ENCODE peak calls at places on chromosomes 7 and 10, in seven cellular contexts. Y is IMR-90, I is H1, A is neuronal stem cell, P is H9, H is mesendoderm, Z is trophoblast cell. X is an unnamed sample.

GRCh38 chr7:41984888-41985287 is 252.1 kb downstream of the GLI3 start:
- DNase-seq in Y (peak), I (no peak), A (no peak), P (no peak), H (no peak), Z (no peak), X (peak)

GRCh38 chr7:140197218-140197890 is 20.6 kb upstream of the KDM7A start:
- DNase-seq in Y (no peak), I (no peak), A (no peak), P (no peak), H (no peak), Z (no peak), X (no peak)

GRCh38 chr10:67772894-67773511 is 65.0 kb downstream of the DNAJC12 start:
- DNase-seq in Y (peak), I (no peak), A (no peak), P (no peak), H (no peak), Z (no peak), X (no peak)

GRCh38 chr10:100562008-100562672 is 26.4 kb downstream of the HIF1AN start:
- DNase-seq in Y (peak), I (peak), A (peak), P (peak), H (peak), Z (peak), X (peak)

GRCh38 chr7:37642028-37642540 is 41.5 kb upstream of the GPR141 start:
- DNase-seq in Y (no peak), I (no peak), A (no peak), P (peak), H (peak), Z (no peak), X (no peak)

GRCh38 chr7:91465595-91466061 is 201.4 kb downstream of the FZD1 start:
- DNase-seq in Y (no peak), I (no peak), A (no peak), P (no peak), H (no peak), Z (no peak), X (no peak)

GRCh38 chr7:29606287-29606721 is 42.7 kb downstream of the PRR15 start:
- DNase-seq in Y (no peak), I (no peak), A (no peak), P (no peak), H (no peak), Z (no peak), X (peak)

GRCh38 chr7:56062382-56062781 is 1.7 kb upstream of the SUMF2 start:
- DNase-seq in Y (peak), I (no peak), A (no peak), P (no peak), H (no peak), Z (no peak), X (peak)

GRCh38 chr10:51083280-51083986 is 9.1 kb downstream of the PRKG1 start:
- DNase-seq in Y (peak), I (no peak), A (no peak), P (peak), H (peak), Z (no peak), X (peak)

GRCh38 chr10:34539533-34540315 is 275.4 kb downstream of the PARD3 start:
- DNase-seq in Y (no peak), I (no peak), A (no peak), P (no peak), H (no peak), Z (no peak), X (peak)

GRCh38 chr10:72679838-72680241 is 12.1 kb upstream of the MCU start:
- DNase-seq in Y (no peak), I (no peak), A (no peak), P (no peak), H (no peak), Z (no peak), X (no peak)

GRCh38 chr10:84172435-84173356 is 905 bp upstream of the GPR15LG start:
- DNase-seq in Y (no peak), I (no peak), A (no peak), P (no peak), H (no peak), Z (no peak), X (no peak)

GRCh38 chr10:86229378-86229777 is 137.2 kb downstream of the GRID1 start:
- DNase-seq in Y (no peak), I (no peak), A (no peak), P (no peak), H (no peak), Z (no peak), X (no peak)

GRCh38 chr7:21365866-21366624 is 61.8 kb upstream of the SP4 start:
- DNase-seq in Y (peak), I (no peak), A (no peak), P (no peak), H (no peak), Z (no peak), X (peak)

GRCh38 chr7:68726386-68726785 is 871.9 kb upstream of the AUTS2 start:
- DNase-seq in Y (no peak), I (no peak), A (no peak), P (no peak), H (no peak), Z (no peak), X (no peak)

GRCh38 chr7:45267262-45267661 is 109.7 kb downstream of the RAMP3 start:
- DNase-seq in Y (peak), I (no peak), A (no peak), P (no peak), H (no peak), Z (no peak), X (no peak)

GRCh38 chr7:134804351-134804750 is 24.9 kb downstream of the CALD1 start:
- DNase-seq in Y (peak), I (no peak), A (no peak), P (no peak), H (peak), Z (no peak), X (no peak)

GRCh38 chr7:5043661-5044060 is 2.0 kb upstream of the RBAK start:
- DNase-seq in Y (no peak), I (no peak), A (no peak), P (no peak), H (no peak), Z (no peak), X (no peak)

GRCh38 chr10:17561131-17561530 is 56.0 kb downstream of the HACD1 start:
- DNase-seq in Y (peak), I (no peak), A (no peak), P (no peak), H (no peak), Z (no peak), X (no peak)

GRCh38 chr10:132076578-132077081 is 10.9 kb downstream of the JAKMIP3 start:
- DNase-seq in Y (no peak), I (no peak), A (no peak), P (no peak), H (no peak), Z (no peak), X (no peak)
- H4K8ac ChIP-seq in Y (no peak), I (no peak), A (no peak), P (no peak), H (no peak), Z (no peak), X (no peak)

GRCh38 chr10:25441270-25441669 is 266.5 kb downstream of the GPR158 start:
- DNase-seq in Y (no peak), I (no peak), A (no peak), P (no peak), H (no peak), Z (no peak), X (no peak)

GRCh38 chr10:25436431-25436830 is 261.6 kb downstream of the GPR158 start:
- DNase-seq in Y (no peak), I (no peak), A (no peak), P (no peak), H (no peak), Z (no peak), X (no peak)
- H3K4ac ChIP-seq in Y (no peak), I (no peak), A (no peak), P (no peak), H (no peak), Z (no peak), X (no peak)

DNA sequence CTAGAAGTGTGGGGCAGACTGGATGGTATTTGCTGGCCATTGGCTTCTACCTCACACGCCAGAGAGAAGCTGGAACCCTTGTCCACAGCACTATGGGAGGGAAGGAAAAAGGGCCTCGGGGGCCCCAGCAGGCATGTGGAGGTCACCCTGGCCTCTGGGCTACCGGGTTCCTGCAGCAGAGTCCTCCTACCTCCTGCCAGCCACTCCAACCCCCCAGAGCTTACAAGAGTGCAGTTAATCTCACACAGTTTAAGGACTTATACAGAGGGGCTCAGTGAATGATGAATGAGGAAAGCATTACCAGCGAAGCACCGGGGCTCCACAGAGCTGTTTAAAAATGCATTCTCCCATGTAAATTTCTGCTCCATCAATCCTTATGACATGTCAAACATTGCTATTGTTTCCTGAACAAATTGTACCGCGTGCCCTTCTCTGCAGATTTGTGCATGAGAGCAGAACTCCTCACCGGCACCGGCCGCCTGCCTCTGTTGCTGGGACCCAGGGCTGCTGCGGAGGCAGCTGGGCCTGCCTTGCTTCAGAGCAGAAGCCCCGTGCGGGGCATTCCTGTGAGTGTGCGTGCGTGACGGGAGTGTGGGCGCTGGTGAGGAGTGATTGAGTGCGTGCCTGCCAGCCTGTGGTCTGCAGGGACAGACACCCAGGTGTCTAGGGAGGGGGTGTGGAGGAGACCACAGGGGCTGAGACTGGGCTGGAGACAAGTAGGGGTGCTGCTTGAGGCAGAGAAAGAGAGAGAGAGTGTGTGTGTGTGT is 52.8 kb downstream of the C10orf105 start:
- DNase-seq in Y (no peak), I (no peak), A (no peak), P (no peak), H (no peak), Z (no peak), X (no peak)
- H4K8ac ChIP-seq in Y (no peak), I (peak), A (no peak), P (no peak), H (no peak), Z (no peak), X (no peak)

DNA sequence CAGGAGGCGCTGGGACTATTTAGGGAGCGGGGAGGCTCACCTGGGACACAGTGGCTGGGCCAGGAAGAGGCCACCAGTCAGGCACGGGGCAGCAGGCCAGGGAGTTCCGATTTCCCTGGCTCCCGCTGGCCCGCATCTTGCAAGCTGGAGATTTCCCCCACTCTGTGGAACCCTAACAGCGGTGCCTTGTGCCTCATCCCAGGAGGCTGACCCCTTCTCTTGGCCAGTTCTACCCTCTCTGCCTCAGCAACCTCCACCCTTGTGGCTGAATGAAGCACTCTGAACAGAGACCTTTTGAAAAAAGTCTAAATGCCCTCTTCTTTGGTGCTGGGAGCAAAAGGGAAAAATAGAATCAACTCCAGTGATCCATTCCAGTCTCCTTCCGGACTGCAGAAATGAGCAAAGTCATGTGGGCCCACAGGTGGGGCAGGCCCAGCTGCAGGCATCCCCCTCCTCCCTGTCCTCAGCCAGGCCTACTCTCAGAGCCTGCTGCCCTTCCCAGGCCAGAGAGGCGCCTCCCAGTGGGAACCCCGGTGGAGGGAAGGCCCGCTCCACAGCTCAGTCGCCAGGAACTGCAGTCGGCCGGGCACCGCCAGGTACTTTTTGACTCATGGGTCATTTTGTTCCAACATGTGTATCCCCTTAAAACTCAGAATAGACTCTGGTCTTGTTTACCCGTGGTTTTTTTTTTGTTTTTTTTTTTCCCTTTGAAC is 155.5 kb downstream of the ZNF248 start:
- DNase-seq in Y (no peak), I (no peak), A (no peak), P (no peak), H (no peak), Z (no peak), X (no peak)
- H3K4ac ChIP-seq in Y (no peak), I (no peak), A (no peak), P (no peak), H (no peak), Z (no peak), X (no peak)

X was measured in mesenchymal stem cell.